ENCODE peak calls at places on chromosomes 2 and 18, in four cellular contexts. N is M059J, B is cardiac fibroblast, Q is gastrocnemius medialis. F is an unnamed sample.

GRCh38 chr2:226578879-226579278 is 220.7 kb downstream of the IRS1 start:
- DNase-seq in N (peak; percentile 72), B (peak; percentile 87), Q (peak; percentile 23), F (no peak)

GRCh38 chr2:66080136-66080535 is 354.8 kb upstream of the MEIS1 start:
- DNase-seq in N (no peak), B (no peak), Q (no peak), F (no peak)

GRCh38 chr2:226915846-226916360 is 80.0 kb downstream of the RHBDD1 start:
- DNase-seq in N (peak; percentile 59), B (peak; percentile 74), Q (no peak), F (no peak)

GRCh38 chr18:9506046-9506792 is 30.9 kb downstream of the RALBP1 start:
- DNase-seq in N (peak; percentile 53), B (no peak), Q (peak; percentile 16), F (no peak)

GRCh38 chr18:79546781-79547272 is 132.8 kb upstream of the CTDP1 start:
- DNase-seq in N (no peak), B (no peak), Q (no peak), F (peak; percentile 57)

GRCh38 chr2:28430377-28430765 is 37.7 kb downstream of the FOSL2 start:
- DNase-seq in N (no peak), B (no peak), Q (no peak), F (no peak)

GRCh38 chr2:115560671-115561070 is 1118.2 kb downstream of the DPP10 start:
- DNase-seq in N (peak; percentile 1), B (no peak), Q (no peak), F (no peak)

GRCh38 chr2:84486436-84487115 is 27.5 kb upstream of the SUCLG1 start:
- DNase-seq in N (no peak), B (peak; percentile 25), Q (no peak), F (no peak)

GRCh38 chr2:184316911-184317310 is 281.4 kb upstream of the ZNF804A start:
- DNase-seq in N (no peak), B (no peak), Q (no peak), F (no peak)

GRCh38 chr2:12173943-12174340 is 427.5 kb downstream of the LPIN1 start:
- DNase-seq in N (no peak), B (no peak), Q (no peak), F (no peak)

GRCh38 chr2:72263043-72263780 is 115.5 kb upstream of the CYP26B1 start:
- DNase-seq in N (peak; percentile 50), B (peak; percentile 8), Q (no peak), F (no peak)

GRCh38 chr2:40371525-40372277 is 80.2 kb downstream of the SLC8A1 start:
- DNase-seq in N (peak; percentile 82), B (peak; percentile 80), Q (no peak), F (no peak)

GRCh38 chr2:136874258-136874657 is 108.9 kb downstream of the THSD7B start:
- DNase-seq in N (peak; percentile 9), B (peak; percentile 38), Q (no peak), F (no peak)

GRCh38 chr18:77177009-77177408 is 44.4 kb upstream of the MBP start:
- DNase-seq in N (peak; percentile 22), B (peak; percentile 66), Q (no peak), F (no peak)

GRCh38 chr2:157395811-157396210 is 48.1 kb downstream of the CYTIP start:
- DNase-seq in N (no peak), B (no peak), Q (no peak), F (no peak)

GRCh38 chr2:64402876-64403275 is 51.1 kb upstream of the LGALSL start:
- DNase-seq in N (peak; percentile 43), B (peak; percentile 72), Q (peak; percentile 57), F (no peak)

GRCh38 chr2:173264603-173265366 is 89.9 kb upstream of the CDCA7 start:
- DNase-seq in N (no peak), B (no peak), Q (peak; percentile 19), F (no peak)

GRCh38 chr2:233125455-233126065 is 65.4 kb downstream of the INPP5D start:
- DNase-seq in N (no peak), B (no peak), Q (no peak), F (peak; percentile 57)

GRCh38 chr2:28447943-28448737 is 47.7 kb upstream of the PLB1 start:
- DNase-seq in N (peak; percentile 84), B (peak; percentile 95), Q (no peak), F (no peak)

GRCh38 chr18:75208836-75209128 is 157 bp downstream of the PTGR3 start:
- DNase-seq in N (no peak), B (no peak), Q (no peak), F (no peak)

GRCh38 chr2:72993147-72993546 is 75.8 kb downstream of the EMX1 start:
- DNase-seq in N (peak; percentile 22), B (peak; percentile 54), Q (no peak), F (peak; percentile 62)

GRCh38 chr2:73870084-73870483 is 22.7 kb upstream of the ACTG2 start:
- DNase-seq in N (peak; percentile 83), B (peak; percentile 94), Q (peak; percentile 26), F (no peak)

GRCh38 chr18:56286775-56287174 is 351.6 kb downstream of the TXNL1 start:
- DNase-seq in N (peak; percentile 42), B (peak; percentile 62), Q (no peak), F (no peak)

GRCh38 chr2:61853086-61853847 is 593 bp downstream of the FAM161A start:
- DNase-seq in N (peak; percentile 58), B (peak; percentile 64), Q (no peak), F (peak; percentile 87)

GRCh38 chr18:77765468-77765867 is 515.8 kb downstream of the GALR1 start:
- DNase-seq in N (peak; percentile 3), B (peak; percentile 16), Q (no peak), F (no peak)

GRCh38 chr2:8922431-8922830 is 81.1 kb downstream of the MBOAT2 start:
- DNase-seq in N (no peak), B (no peak), Q (no peak), F (no peak)

GRCh38 chr2:191840916-191841315 is 6.0 kb downstream of the CAVIN2 start:
- DNase-seq in N (no peak), B (no peak), Q (no peak), F (no peak)